ENCODE peak calls at places on chromosomes 2 and 18, in six cellular contexts. W is trophoblast cell; F is BE2C; K is CD8-positive, alpha-beta memory T cell; Q is A549; E is adrenal gland. C is an unnamed sample.

GRCh38 chr18:11008544-11008943 is 140.8 kb downstream of the PIEZO2 start:
- DNase-seq in W (no peak), F (no peak), K (no peak), Q (no peak), E (no peak), C (no peak)

GRCh38 chr2:157685572-157685971 is 56.9 kb upstream of the ACVR1C start:
- DNase-seq in W (no peak), F (no peak), K (no peak), Q (no peak), E (no peak), C (no peak)

GRCh38 chr2:22274611-22275010 is 1110.4 kb upstream of the KLHL29 start:
- DNase-seq in W (no peak), F (no peak), K (no peak), Q (no peak), E (no peak), C (no peak)

GRCh38 chr2:177430425-177430824 is 37.9 kb downstream of the AGPS start:
- DNase-seq in W (no peak), F (no peak), K (no peak), Q (no peak), E (no peak), C (no peak)

GRCh38 chr2:197137234-197137633 is 173.3 kb downstream of the ANKRD44 start:
- DNase-seq in W (no peak), F (no peak), K (no peak), Q (no peak), E (no peak), C (peak; percentile 32)

GRCh38 chr2:233343171-233343705 is 11.1 kb upstream of the DGKD start:
- DNase-seq in W (no peak), F (no peak), K (no peak), Q (no peak), E (no peak), C (no peak)

GRCh38 chr2:240983361-240983995 is 14.9 kb upstream of the SNED1 start:
- DNase-seq in W (peak; percentile 21), F (peak; percentile 65), K (no peak), Q (peak; percentile 75), E (peak; percentile 29), C (no peak)

GRCh38 chr18:24862225-24862893 is 401.9 kb downstream of the HRH4 start:
- DNase-seq in W (no peak), F (no peak), K (no peak), Q (no peak), E (no peak), C (no peak)

GRCh38 chr18:42030586-42031182 is 75.7 kb downstream of the PIK3C3 start:
- DNase-seq in W (no peak), F (peak; percentile 24), K (no peak), Q (peak; percentile 13), E (no peak), C (no peak)

GRCh38 chr2:156896294-156896693 is 361.2 kb upstream of the GALNT5 start:
- DNase-seq in W (no peak), F (no peak), K (no peak), Q (no peak), E (no peak), C (no peak)

GRCh38 chr18:48832961-48833700 is 117.6 kb downstream of the SMAD7 start:
- DNase-seq in W (peak; percentile 33), F (no peak), K (no peak), Q (peak; percentile 46), E (peak; percentile 38), C (peak; percentile 60)

GRCh38 chr2:85409719-85410583 is at the start of gene CAPG:
- DNase-seq in W (no peak), F (no peak), K (no peak), Q (peak; percentile 55), E (peak; percentile 29), C (no peak)

GRCh38 chr2:174540893-174541292 is 54.1 kb upstream of the GPR155 start:
- DNase-seq in W (no peak), F (no peak), K (no peak), Q (no peak), E (no peak), C (no peak)

DNA sequence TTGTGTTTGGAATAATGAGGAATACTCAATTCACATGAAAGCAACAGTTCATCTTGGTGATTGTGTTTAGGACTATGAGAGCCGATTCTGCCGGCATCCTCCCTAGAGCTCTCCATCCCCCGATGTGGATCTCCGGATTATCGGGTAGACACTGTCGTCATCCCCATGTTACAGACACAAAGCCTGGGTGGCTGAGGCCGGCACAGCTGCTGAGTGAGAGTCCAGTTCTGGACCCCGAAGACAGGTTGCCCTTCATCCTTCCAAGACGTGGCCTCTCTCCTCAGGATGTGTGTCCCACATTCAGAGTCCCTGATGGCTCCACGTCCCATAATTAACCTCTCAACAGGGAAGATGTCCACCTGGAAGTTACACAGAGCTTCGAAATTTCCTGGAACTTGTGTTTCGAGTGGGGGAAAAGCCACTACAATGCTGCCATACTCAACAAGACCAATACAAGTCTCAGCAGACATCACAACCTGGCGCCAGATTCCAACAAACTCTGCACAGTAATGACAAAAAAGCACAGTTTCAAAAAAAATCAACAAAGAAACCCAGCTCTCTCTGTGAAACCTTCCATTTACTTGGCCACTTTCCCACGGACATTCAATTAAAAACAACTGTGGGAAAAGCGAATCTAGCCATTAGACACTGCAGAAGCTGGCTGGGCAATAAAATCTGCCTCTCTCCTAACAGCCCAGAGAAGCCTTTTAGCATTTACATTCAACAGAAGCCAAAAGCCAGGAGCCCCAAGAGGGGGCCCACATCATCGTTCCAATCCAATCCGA is 129.2 kb downstream of the HDAC4 start:
- DNase-seq in W (no peak), F (no peak), K (no peak), Q (no peak), E (peak; percentile 19), C (no peak)
- H3K4me1 ChIP-seq in W (peaks cover 20% of the 10 kb centered on the region), F (peaks cover 32% of the 10 kb centered on the region), K (peaks cover 76% of the 10 kb centered on the region), Q (peaks cover 78% of the 10 kb centered on the region), E (peaks cover 34% of the 10 kb centered on the region), C (peaks cover 8% of the 10 kb centered on the region)

GRCh38 chr2:88627055-88627855 is at the start of gene EIF2AK3:
- DNase-seq in W (peak; percentile 99), F (peak; percentile 91), K (peak; percentile 89), Q (peak; percentile 100), E (peak; percentile 99), C (peak; percentile 100)

GRCh38 chr2:88621432-88621831 is 5.8 kb downstream of the EIF2AK3 start:
- DNase-seq in W (no peak), F (no peak), K (no peak), Q (no peak), E (no peak), C (no peak)

GRCh38 chr2:88622307-88622706 is 5.0 kb downstream of the EIF2AK3 start:
- DNase-seq in W (no peak), F (no peak), K (no peak), Q (no peak), E (no peak), C (no peak)

GRCh38 chr2:88626171-88627054 is 851 bp downstream of the EIF2AK3 start:
- DNase-seq in W (peak; percentile 13), F (peak; percentile 10), K (peak; percentile 49), Q (peak; percentile 9), E (peak; percentile 57), C (no peak)

DNA sequence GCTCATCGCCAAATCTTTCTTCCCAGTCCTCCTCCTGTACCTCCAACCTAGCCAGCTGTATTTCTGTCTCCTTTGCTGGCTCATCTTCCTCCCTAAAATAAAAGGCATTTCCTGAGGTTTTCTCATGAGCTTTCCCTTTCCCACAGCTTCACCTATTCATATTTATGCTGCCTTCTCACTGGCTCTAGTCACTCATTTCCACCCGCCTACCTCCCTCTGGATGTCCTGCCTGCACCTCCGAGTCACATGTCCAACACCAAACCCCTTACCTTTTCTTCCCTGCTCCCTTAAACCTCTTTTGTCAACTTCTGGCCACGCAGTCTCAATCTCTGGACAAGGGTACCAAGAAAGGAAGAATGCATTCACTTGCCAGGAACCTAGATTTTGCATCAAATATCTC is 2.8 kb downstream of the EIF2AK3 start:
- DNase-seq in W (no peak), F (no peak), K (no peak), Q (no peak), E (no peak), C (no peak)
- H3K4me1 ChIP-seq in W (peaks cover 3% of the 10 kb centered on the region), F (no peaks in the 10 kb centered on the region), K (peaks cover 38% of the 10 kb centered on the region), Q (peaks cover 21% of the 10 kb centered on the region), E (peaks cover 11% of the 10 kb centered on the region), C (no peaks in the 10 kb centered on the region)

GRCh38 chr2:38671946-38672345 is 6.0 kb downstream of the GALM start:
- DNase-seq in W (no peak), F (no peak), K (no peak), Q (no peak), E (no peak), C (no peak)
- H3K4me1 ChIP-seq in W (peaks cover 7% of the 10 kb centered on the region), F (no peaks in the 10 kb centered on the region), K (peaks cover 29% of the 10 kb centered on the region), Q (peaks cover 3% of the 10 kb centered on the region), E (peaks cover 18% of the 10 kb centered on the region), C (no peaks in the 10 kb centered on the region)

DNA sequence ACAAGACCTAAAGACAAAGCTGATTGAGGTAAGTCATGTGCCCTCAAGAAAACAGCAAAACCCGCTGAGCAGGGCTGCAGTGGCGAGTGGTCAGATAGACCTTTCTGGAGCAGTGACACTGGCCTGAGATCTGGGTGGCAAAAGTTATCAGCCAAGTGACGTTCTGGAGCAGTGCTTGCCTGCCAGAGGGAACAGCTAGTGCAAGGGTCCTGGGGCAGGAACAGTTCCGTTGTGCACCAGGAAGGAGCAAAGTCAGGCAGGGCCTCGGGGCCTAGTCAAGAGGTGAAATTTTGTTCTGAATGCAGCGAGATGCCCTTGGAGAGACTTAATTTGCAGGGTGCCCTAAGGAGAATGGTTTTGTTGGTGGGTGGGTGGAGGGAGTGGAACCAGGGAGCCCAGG is 67.0 kb downstream of the SH3BP4 start:
- DNase-seq in W (no peak), F (no peak), K (no peak), Q (no peak), E (no peak), C (no peak)
- H3K4me1 ChIP-seq in W (no peaks in the 10 kb centered on the region), F (peaks cover 12% of the 10 kb centered on the region), K (no peaks in the 10 kb centered on the region), Q (peaks cover 33% of the 10 kb centered on the region), E (no peaks in the 10 kb centered on the region), C (peaks cover 21% of the 10 kb centered on the region)